ENCODE peak calls at places on chromosomes 6 and 20, in five cellular contexts. M, P, C, N and E are unnamed samples. For H3K36me3 and H3K9me3, the result is how much of the 10 kb centered on the place peaks cover.

GRCh38 chr20:47360207-47360488 is 3.6 kb upstream of the ZMYND8 start:
- DNase-seq in N (peak), M (peak), P (peak), C (no peak), E (peak)

GRCh38 chr6:168221000-168221399 is 98.6 kb downstream of the DACT2 start:
- DNase-seq in N (peak), P (no peak), C (no peak), M (no peak), E (no peak)

GRCh38 chr6:19838442-19839236 is 1.5 kb downstream of the ID4 start:
- DNase-seq in M (peak), N (peak), C (no peak), P (peak), E (peak)

GRCh38 chr6:89951574-89952360 is 57.5 kb downstream of the GJA10 start:
- DNase-seq in M (peak), C (peak), N (no peak), P (no peak), E (peak)

GRCh38 chr20:51076841-51077543 is 54.1 kb upstream of the KCNG1 start:
- DNase-seq in N (no peak), C (no peak), M (no peak), P (no peak), E (no peak)

GRCh38 chr20:24630486-24631172 is 161.2 kb downstream of the SYNDIG1 start:
- DNase-seq in C (no peak), P (no peak), N (no peak), M (no peak), E (no peak)

GRCh38 chr20:20568604-20569205 is 143.7 kb downstream of the RALGAPA2 start:
- DNase-seq in N (no peak), P (no peak), M (peak), C (no peak), E (no peak)

GRCh38 chr6:160197662-160198061 is 61.0 kb downstream of the SLC22A2 start:
- DNase-seq in P (no peak), C (no peak), N (no peak), M (no peak), E (no peak)

GRCh38 chr6:109961666-109962065 is 16.4 kb upstream of the GPR6 start:
- DNase-seq in C (no peak), P (no peak), M (no peak), N (peak), E (no peak)

GRCh38 chr6:162971346-162971745 is 243.6 kb downstream of the PACRG start:
- DNase-seq in C (no peak), P (no peak), N (no peak), M (no peak), E (no peak)

GRCh38 chr20:35497780-35498189 is 31.7 kb downstream of the C20orf173 start:
- DNase-seq in C (no peak), P (peak), N (no peak), M (no peak), E (no peak)

GRCh38 chr6:26215200-26216014 is 128.2 kb downstream of the HFE start:
- DNase-seq in C (no peak), N (peak), M (peak), P (no peak), E (no peak)

GRCh38 chr6:84554706-84555105 is 209.7 kb downstream of the TBX18 start:
- DNase-seq in P (no peak), C (no peak), M (no peak), N (no peak), E (no peak)

GRCh38 chr20:12564982-12565381 is 443.8 kb upstream of the SPTLC3 start:
- DNase-seq in M (no peak), P (no peak), N (no peak), C (no peak), E (no peak)

GRCh38 chr6:82959385-82959941 is 106.2 kb downstream of the UBE3D start:
- DNase-seq in N (no peak), C (no peak), P (no peak), M (peak), E (peak)

GRCh38 chr20:51928931-51929330 is 126.6 kb upstream of the SALL4 start:
- DNase-seq in C (no peak), P (no peak), N (no peak), M (no peak), E (no peak)

GRCh38 chr20:37567671-37568588 is 40.3 kb upstream of the BLCAP start:
- DNase-seq in C (peak), M (no peak), N (no peak), P (no peak), E (no peak)

GRCh38 chr20:982754-983153 is 19.4 kb downstream of the RSPO4 start:
- DNase-seq in P (no peak), C (no peak), M (no peak), N (no peak), E (no peak)

GRCh38 chr6:15148356-15149058 is 97.4 kb upstream of the JARID2 start:
- DNase-seq in C (no peak), M (peak), N (peak), P (no peak), E (peak)

GRCh38 chr6:36949636-36950035 is 4.9 kb upstream of the PI16 start:
- DNase-seq in C (no peak), M (peak), P (no peak), N (peak), E (no peak)

GRCh38 chr20:10622657-10623418 is 51.0 kb downstream of the JAG1 start:
- DNase-seq in C (no peak), P (peak), N (peak), M (peak), E (peak)

GRCh38 chr6:65819152-65819551 is 112.1 kb upstream of the EYS start:
- DNase-seq in C (no peak), N (no peak), P (no peak), M (no peak), E (no peak)

GRCh38 chr6:141095308-141095707 is 1037.4 kb upstream of the GJE1 start:
- DNase-seq in C (no peak), N (no peak), M (no peak), P (no peak), E (no peak)

GRCh38 chr6:142820336-142821016 is 124.5 kb downstream of the HIVEP2 start:
- DNase-seq in N (no peak), P (no peak), M (no peak), C (no peak), E (no peak)
- H3K4me3 ChIP-seq in N (peak), P (peak), M (no peak), C (peak), E (no peak)

GRCh38 chr6:166271376-166271765 is 36.8 kb downstream of the PRR18 start:
- DNase-seq in M (no peak), C (no peak), N (no peak), P (no peak), E (no peak)
- H3K36me3 ChIP-seq in M (under half), C (under half), N (under half), P (under half), E (under half)

GRCh38 chr20:59792300-59792699 is 141.1 kb downstream of the SYCP2 start:
- DNase-seq in C (no peak), M (no peak), P (no peak), N (no peak), E (no peak)
- H3K9me3 ChIP-seq in C (under half), M (under half), P (under half), N (under half), E (under half)

GRCh38 chr6:118476554-118476953 is 71.5 kb upstream of the PLN start:
- DNase-seq in C (no peak), P (no peak), N (no peak), M (no peak), E (no peak)
- H3K4me3 ChIP-seq in C (no peak), P (no peak), N (no peak), M (no peak), E (no peak)

GRCh38 chr6:149473080-149474052 is 11.4 kb downstream of the ZC3H12D start:
- DNase-seq in C (no peak), P (no peak), M (no peak), N (peak), E (peak)
- H3K36me3 ChIP-seq in C (under half), P (under half), M (under half), N (under half), E (under half)